ENCODE peak calls at places on chromosomes 16 and 17, in four cellular contexts. M is GM12878, S is H1, K is K562. B is an unnamed sample.

GRCh38 chr16:88959022-88959421 is 18.0 kb downstream of the CBFA2T3 start:
- DNase-seq in M (no peak), K (no peak), S (no peak), B (no peak)

GRCh38 chr17:57286372-57287105 is 30.2 kb downstream of the MSI2 start:
- DNase-seq in M (no peak), K (no peak), S (no peak), B (no peak)

GRCh38 chr17:48293319-48294192 is 136.5 kb downstream of the SKAP1 start:
- DNase-seq in M (no peak), K (no peak), S (no peak), B (no peak)

GRCh38 chr17:32494621-32495346 is 8.0 kb downstream of the CDK5R1 start:
- DNase-seq in M (no peak), S (no peak), K (no peak), B (no peak)

GRCh38 chr17:73323622-73324455 is 12.0 kb upstream of the CDC42EP4 start:
- DNase-seq in M (no peak), S (no peak), K (no peak), B (no peak)

GRCh38 chr16:66274335-66275110 is 92.0 kb upstream of the CDH5 start:
- DNase-seq in S (no peak), M (no peak), K (peak), B (peak)

GRCh38 chr17:6567528-6568185 is 11.3 kb upstream of the PITPNM3 start:
- DNase-seq in M (no peak), S (peak), K (no peak), B (no peak)

GRCh38 chr16:54326266-54326662 is 39.7 kb upstream of the IRX3 start:
- DNase-seq in K (no peak), S (no peak), M (no peak), B (no peak)

GRCh38 chr17:65888649-65889048 is 303.3 kb downstream of the CEP112 start:
- DNase-seq in M (no peak), S (no peak), K (no peak), B (no peak)

GRCh38 chr17:45702666-45703266 is 81.4 kb upstream of the CRHR1 start:
- DNase-seq in S (no peak), K (no peak), M (no peak), B (no peak)

GRCh38 chr17:78252111-78252634 is 20.7 kb downstream of the TMEM235 start:
- DNase-seq in K (no peak), S (no peak), M (no peak), B (no peak)

GRCh38 chr16:54927125-54928015 is 3.3 kb upstream of the IRX5 start:
- DNase-seq in M (no peak), S (no peak), K (no peak), B (no peak)

GRCh38 chr17:77352996-77353395 is 212.2 kb downstream of the SEC14L1 start:
- DNase-seq in K (no peak), S (no peak), M (no peak), B (no peak)

GRCh38 chr16:88667496-88667895 is 4.6 kb upstream of the MVD start:
- DNase-seq in S (no peak), K (no peak), M (no peak), B (no peak)

GRCh38 chr17:17077861-17078732 is 35.8 kb downstream of the MPRIP start:
- DNase-seq in M (no peak), S (no peak), K (no peak), B (peak)

GRCh38 chr16:83037884-83038283 is 411.1 kb downstream of the CDH13 start:
- DNase-seq in M (no peak), S (no peak), K (no peak), B (no peak)

GRCh38 chr16:23965137-23965733 is 129.5 kb downstream of the PRKCB start:
- DNase-seq in S (no peak), M (no peak), K (no peak), B (no peak)

GRCh38 chr16:46763147-46763546 is 15.0 kb upstream of the MYLK3 start:
- DNase-seq in K (no peak), S (no peak), M (no peak), B (no peak)

GRCh38 chr16:4510747-4511426 is 27.7 kb downstream of the CDIP1 start:
- DNase-seq in K (no peak), M (no peak), S (no peak), B (no peak)

GRCh38 chr16:84103678-84104077 is 13.1 kb downstream of the MBTPS1 start:
- DNase-seq in S (no peak), K (no peak), M (no peak), B (no peak)

GRCh38 chr17:79851461-79851817 is 12.2 kb upstream of the CBX4 start:
- DNase-seq in K (no peak), M (no peak), S (no peak), B (no peak)

GRCh38 chr17:72683506-72684404 is 408.7 kb downstream of the SLC39A11 start:
- DNase-seq in M (no peak), K (no peak), S (no peak), B (peak)

GRCh38 chr16:1771864-1772361 is 570 bp upstream of the NME3 start:
- DNase-seq in M (no peak), S (no peak), K (no peak), B (no peak)

GRCh38 chr16:1773703-1774455 is 945 bp upstream of the MRPS34 start:
- DNase-seq in K (no peak), S (no peak), M (no peak), B (no peak)

GRCh38 chr16:1771072-1771863 is at the start of gene NME3:
- DNase-seq in S (peak), M (no peak), K (peak), B (peak)

GRCh38 chr16:1772908-1773702 is at the start of gene MRPS34:
- DNase-seq in S (peak), M (peak), K (peak), B (peak)

DNA sequence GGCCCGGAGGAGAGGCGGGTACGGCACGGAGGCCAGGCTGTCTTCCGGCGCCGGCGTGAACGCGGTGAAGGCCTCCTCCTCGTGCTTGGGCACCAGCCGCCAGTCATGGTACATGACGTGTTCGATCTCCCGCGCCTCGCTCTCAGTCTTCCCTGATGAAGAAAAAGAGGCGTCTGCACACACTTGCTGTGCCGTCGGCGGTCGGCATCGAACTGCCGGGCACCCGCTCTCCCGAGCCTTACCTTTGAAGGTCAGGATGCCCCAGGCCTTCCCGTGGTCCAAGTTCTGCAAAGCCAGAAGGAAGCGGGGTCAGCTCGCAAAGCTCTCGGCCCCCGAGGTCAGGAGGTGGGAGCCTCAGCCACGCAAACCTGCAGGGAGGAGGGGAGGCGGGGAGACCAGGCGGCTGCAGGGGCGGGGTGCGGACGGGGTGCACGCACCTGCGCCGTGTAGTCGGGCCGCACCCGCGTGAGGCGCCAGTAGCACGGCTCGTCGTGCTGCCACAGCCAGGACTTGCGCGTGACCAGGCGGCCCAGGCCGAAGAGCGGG is at the start of gene EME2:
- DNase-seq in M (no peak), K (peak), S (no peak), B (peak)
- TF ChIP-seq CBX5 in M (no peak), K (no peak), S (no peak), B (no peak)

DNA sequence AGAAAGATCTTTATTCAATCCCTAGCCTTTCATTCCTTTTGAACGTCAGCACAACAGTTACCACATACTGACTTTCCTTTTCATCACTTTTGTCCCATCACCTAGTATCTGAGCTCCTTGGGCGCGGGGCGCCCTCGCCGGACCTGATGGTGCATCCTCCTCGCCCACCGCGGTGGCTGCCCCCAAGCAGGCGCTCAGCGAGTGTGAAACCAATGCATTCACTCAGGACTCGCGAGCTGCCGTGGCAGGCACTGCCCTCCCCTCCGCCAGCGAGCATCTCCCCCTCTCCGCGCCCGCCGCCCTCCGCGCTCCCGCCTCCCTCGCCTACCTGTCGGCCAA is 756 bp downstream of the KLHL11 start:
- DNase-seq in S (no peak), K (no peak), M (no peak), B (no peak)
- TF ChIP-seq CBX5 in S (no peak), K (no peak), M (no peak), B (no peak)

GRCh38 chr16:81697321-81697885 is 81.7 kb upstream of the PLCG2 start:
- DNase-seq in S (peak), K (peak), M (no peak), B (peak)

GRCh38 chr16:81695431-81695890 is 83.6 kb upstream of the PLCG2 start:
- DNase-seq in M (no peak), K (no peak), S (no peak), B (no peak)

GRCh38 chr16:81694494-81695285 is 84.4 kb upstream of the PLCG2 start:
- DNase-seq in S (no peak), M (no peak), K (no peak), B (no peak)

GRCh38 chr16:81696959-81697293 is 82.2 kb upstream of the PLCG2 start:
- DNase-seq in S (no peak), M (no peak), K (no peak), B (no peak)

GRCh38 chr16:81696136-81696958 is 82.7 kb upstream of the PLCG2 start:
- DNase-seq in M (no peak), K (peak), S (no peak), B (no peak)
- TF ChIP-seq CBX5 in M (no peak), K (no peak), S (no peak), B (no peak)

GRCh38 chr16:22255335-22255734 is 41.9 kb upstream of the POLR3E start:
- DNase-seq in K (peak), S (no peak), M (no peak), B (no peak)
- TF ChIP-seq CBX5 in K (peak), S (no peak), M (no peak), B (peak)

DNA sequence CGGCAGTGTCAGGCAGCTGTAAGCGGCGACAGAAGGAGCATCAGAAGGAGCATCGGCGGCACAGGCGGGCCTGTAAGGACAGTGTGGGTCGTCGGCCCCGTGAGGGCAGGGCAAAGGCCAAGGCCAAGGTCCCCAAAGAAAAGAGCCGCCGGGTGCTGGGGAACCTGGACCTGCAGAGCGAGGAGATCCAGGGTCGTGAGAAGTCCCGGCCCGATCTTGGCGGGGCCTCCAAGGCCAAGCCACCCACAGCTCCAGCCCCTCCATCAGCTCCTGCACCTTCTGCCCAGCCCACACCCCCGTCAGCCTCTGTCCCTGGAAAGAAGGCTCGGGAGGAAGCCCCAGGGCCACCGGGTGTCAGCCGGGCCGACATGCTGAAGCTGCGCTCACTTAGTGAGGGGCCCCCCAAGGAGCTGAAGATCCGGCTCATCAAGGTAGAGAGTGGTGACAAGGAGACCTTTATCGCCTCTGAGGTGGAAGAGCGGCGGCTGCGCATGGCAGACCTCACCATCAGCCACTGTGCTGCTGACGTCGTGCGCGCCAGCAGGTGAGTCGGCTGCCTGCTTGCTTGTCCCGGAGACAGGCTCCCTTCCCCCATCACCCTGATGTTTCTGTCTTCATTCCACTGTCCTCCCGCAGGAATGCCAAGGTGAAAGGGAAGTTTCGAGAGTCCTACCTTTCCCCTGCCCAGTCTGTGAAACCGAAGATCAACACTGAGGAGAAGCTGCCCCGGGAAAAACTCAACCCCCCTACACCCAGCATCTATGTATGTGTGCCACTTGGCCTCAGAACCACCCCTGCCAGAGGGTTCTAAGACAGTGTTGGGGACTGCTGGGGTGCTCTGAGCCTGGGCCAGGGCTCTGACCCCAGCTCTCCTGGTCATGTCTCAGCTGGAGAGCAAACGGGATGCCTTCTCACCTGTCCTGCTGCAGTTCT is 5.4 kb upstream of the TMEM88 start:
- DNase-seq in M (no peak), S (no peak), K (no peak), B (no peak)
- TF ChIP-seq CBX5 in M (no peak), S (no peak), K (no peak), B (no peak)

GRCh38 chr16:1884889-1885288 is 12.9 kb upstream of the MEIOB start:
- DNase-seq in M (no peak), K (no peak), S (no peak), B (no peak)

GRCh38 chr16:1887711-1888354 is 15.9 kb upstream of the MEIOB start:
- DNase-seq in S (no peak), K (no peak), M (no peak), B (no peak)

GRCh38 chr16:1879477-1879876 is 7.5 kb upstream of the MEIOB start:
- DNase-seq in K (no peak), M (no peak), S (no peak), B (no peak)

GRCh38 chr16:1890024-1890700 is 18.2 kb upstream of the MEIOB start:
- DNase-seq in K (no peak), S (no peak), M (no peak), B (no peak)

DNA sequence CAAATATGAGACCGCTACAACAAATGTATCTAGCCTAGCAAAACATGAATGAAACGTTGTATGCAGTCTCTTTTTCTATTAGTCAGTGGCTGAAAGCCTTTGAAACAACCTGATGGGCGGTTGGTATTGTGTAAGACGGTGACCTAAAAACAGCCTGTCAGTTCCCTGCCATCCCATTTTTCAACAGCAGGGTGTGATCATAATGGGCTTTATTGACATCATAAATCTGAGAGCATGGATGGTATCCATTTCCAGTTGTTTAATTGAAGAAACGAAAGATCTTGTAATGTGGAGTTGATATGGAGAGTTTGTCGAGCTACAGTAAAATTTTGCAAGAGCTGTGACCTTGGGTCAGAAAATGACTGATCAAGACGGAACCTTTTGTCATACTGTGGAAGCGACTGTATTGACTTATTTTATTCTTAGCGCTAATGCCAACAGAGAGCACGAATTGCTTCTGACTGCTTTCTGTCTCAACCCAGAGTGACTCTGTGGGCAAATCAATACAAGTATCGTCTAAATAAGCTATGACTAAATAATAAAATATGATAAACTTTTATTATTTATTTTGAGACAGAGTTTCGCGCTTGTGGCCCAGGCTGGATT is 12.3 kb upstream of the MEIOB start:
- DNase-seq in K (peak), S (no peak), M (no peak), B (peak)
- TF ChIP-seq CBX5 in K (no peak), S (no peak), M (no peak), B (no peak)

GRCh38 chr17:12637015-12637414 is 28.7 kb upstream of the MYOCD start:
- DNase-seq in S (no peak), M (no peak), K (no peak), B (no peak)

GRCh38 chr17:12634789-12635414 is 30.8 kb upstream of the MYOCD start:
- DNase-seq in K (no peak), S (no peak), M (no peak), B (no peak)

GRCh38 chr17:12627776-12628491 is 37.8 kb upstream of the MYOCD start:
- DNase-seq in M (no peak), S (no peak), K (no peak), B (peak)

GRCh38 chr17:12631076-12631475 is 34.6 kb upstream of the MYOCD start:
- DNase-seq in K (no peak), M (no peak), S (no peak), B (no peak)

DNA sequence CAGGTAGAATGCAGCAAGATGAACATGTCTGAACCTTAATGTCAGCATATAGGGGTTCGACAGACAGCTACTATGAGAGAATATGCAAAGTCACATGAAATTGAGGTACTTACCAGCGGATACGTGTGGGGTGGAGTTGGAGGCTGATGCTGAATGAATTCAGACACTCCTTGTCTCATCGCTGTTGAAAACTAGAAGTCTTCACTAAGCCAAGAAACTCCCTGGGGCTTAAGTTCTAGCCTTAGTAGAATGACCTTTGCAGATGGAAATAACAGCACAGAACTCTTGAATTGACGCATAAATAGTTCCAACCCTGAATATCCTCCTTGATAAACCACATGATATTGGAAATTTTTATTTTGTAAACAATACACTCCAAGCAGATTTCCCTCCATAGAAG is 32.9 kb upstream of the MYOCD start:
- DNase-seq in K (no peak), M (no peak), S (no peak), B (no peak)
- TF ChIP-seq CBX5 in K (no peak), M (no peak), S (no peak), B (no peak)

GRCh38 chr17:2721603-2722002 is 10.0 kb upstream of the CLUH start:
- DNase-seq in M (no peak), K (no peak), S (no peak), B (no peak)
- TF ChIP-seq CBX5 in M (no peak), K (no peak), S (no peak), B (no peak)

B was measured in HepG2.